ENCODE peak calls at places on chromosomes 2 and 18, in nine cellular contexts. E, A, R, P, D, H, T, U and J are unnamed samples.

GRCh38 chr18:14974576-14974975 is 226.6 kb downstream of the ANKRD30B start:
- DNase-seq in U (no peak), T (no peak), R (no peak), H (no peak), A (no peak), P (no peak), E (no peak), D (no peak), J (peak)

GRCh38 chr2:239009001-239009961 is 161.4 kb downstream of the TWIST2 start:
- DNase-seq in R (peak), P (peak), H (no peak), A (no peak), E (no peak), D (no peak), U (no peak), T (no peak), J (no peak)

GRCh38 chr2:201680743-201681142 is 17.7 kb downstream of the MPP4 start:
- DNase-seq in R (peak), H (no peak), E (peak), D (peak), U (peak), P (no peak), T (peak), A (no peak), J (peak)

GRCh38 chr18:7878265-7879173 is 311.4 kb downstream of the PTPRM start:
- DNase-seq in H (no peak), P (no peak), U (no peak), R (peak), T (peak), A (no peak), E (no peak), D (no peak), J (peak)

GRCh38 chr2:196233033-196233807 is 61.8 kb upstream of the STK17B start:
- DNase-seq in D (no peak), T (no peak), E (peak), P (peak), H (peak), U (peak), R (no peak), A (no peak), J (peak)

GRCh38 chr2:1494257-1494656 is 81.0 kb downstream of the TPO start:
- DNase-seq in R (no peak), E (no peak), P (no peak), H (no peak), D (no peak), A (no peak), U (no peak), T (no peak), J (no peak)

GRCh38 chr2:238517209-238517608 is 90.5 kb downstream of the ASB1 start:
- DNase-seq in A (no peak), P (no peak), D (no peak), H (no peak), E (no peak), T (no peak), R (no peak), U (no peak), J (no peak)

GRCh38 chr2:3349211-3349693 is 28.4 kb downstream of the EIPR1 start:
- DNase-seq in D (no peak), T (no peak), P (no peak), U (no peak), H (peak), A (no peak), R (no peak), E (no peak), J (no peak)

GRCh38 chr2:27093430-27094352 is 7.1 kb downstream of the KHK start:
- DNase-seq in P (no peak), R (no peak), A (no peak), U (no peak), D (no peak), E (no peak), H (no peak), T (no peak), J (no peak)

GRCh38 chr2:114350186-114350725 is 92.2 kb upstream of the DPP10 start:
- DNase-seq in D (no peak), H (no peak), T (no peak), R (no peak), P (peak), U (no peak), A (no peak), E (no peak), J (no peak)

GRCh38 chr2:39411186-39411944 is 25.7 kb downstream of the MAP4K3 start:
- DNase-seq in T (no peak), P (no peak), E (peak), U (peak), D (no peak), R (no peak), A (no peak), H (peak), J (peak)

GRCh38 chr2:232980683-232981082 is 32.4 kb downstream of the NGEF start:
- DNase-seq in H (no peak), D (no peak), T (no peak), A (no peak), R (no peak), E (no peak), P (no peak), U (no peak), J (peak)

GRCh38 chr2:29295843-29296242 is 180.6 kb downstream of the CLIP4 start:
- DNase-seq in P (no peak), R (peak), T (peak), E (no peak), A (no peak), H (no peak), U (peak), D (no peak), J (peak)

GRCh38 chr2:180980943-180981898 is 816 bp downstream of the UBE2E3 start:
- DNase-seq in P (peak), U (no peak), R (peak), A (no peak), H (peak), E (peak), T (peak), D (no peak), J (peak)

DNA sequence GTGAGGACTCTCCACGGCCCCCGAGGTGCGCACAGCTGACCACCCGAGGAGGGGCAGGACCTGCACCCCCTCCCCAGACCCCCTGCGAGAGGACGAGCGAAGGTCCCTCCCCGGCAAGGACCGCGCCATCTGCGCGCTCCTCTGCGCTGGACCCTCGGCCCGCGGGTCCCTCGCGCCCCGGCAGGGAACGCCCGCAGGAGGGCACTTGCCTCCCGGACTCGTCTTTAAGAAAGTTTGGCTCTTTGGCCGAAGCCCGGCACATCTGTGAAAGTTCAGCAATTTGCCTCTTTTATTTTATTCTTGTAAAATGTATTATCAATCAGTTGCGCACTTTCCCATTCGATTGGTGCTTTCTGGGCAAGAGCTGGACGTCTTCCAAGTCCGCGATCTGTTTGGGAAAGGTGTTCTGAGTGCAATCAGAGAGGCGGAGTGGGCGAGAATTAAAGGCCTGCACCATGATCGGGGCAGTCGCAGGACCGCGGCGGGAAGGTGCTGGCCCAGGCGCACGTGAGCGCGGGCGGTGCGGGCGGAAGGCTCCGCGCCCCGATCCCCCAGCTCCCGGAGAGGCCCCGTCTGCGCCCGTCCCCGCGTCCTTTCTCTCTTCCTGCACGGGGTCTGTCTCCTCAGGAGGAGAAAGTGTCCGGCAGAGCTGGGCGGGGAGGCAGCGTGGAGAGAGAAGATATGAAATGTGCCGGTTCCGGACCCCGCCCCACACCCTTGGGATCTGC is 1.6 kb upstream of the ALKAL2 start:
- DNase-seq in D (peak), H (peak), R (peak), A (no peak), E (peak), U (no peak), T (peak), P (no peak), J (peak)
- TF ChIP-seq EZH2 in D (no peak), H (peak), R (peak), A (no peak), E (peak), U (no peak), T (peak), P (no peak), J (peak)

DNA sequence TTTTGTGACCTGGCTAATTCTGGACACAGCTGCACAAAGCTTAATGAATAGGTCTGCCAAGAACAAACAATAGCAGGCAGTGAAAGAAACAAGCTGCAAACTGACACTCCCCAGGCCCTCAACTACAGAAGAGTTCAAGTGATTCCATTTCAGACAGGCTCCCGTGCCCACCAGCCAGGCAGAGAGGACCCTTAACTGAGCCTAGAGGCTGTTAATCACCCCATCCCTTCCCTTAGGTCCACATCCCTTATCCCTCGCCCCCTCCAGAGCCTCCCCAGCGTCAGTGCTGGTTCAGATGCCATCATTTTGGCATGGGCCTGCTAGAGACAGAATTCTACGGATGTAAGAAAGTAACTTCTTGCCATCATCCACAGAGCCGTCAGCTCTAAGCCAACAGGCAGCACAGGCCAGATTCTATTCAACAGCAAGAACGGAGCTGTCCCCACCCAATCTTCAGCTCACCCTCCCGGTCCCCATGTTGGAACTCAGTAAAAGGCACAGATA is 7.2 kb downstream of the CYB5A start:
- DNase-seq in H (no peak), T (peak), E (peak), P (no peak), D (no peak), U (no peak), A (no peak), R (no peak), J (no peak)
- H3K4me3 ChIP-seq in H (no peak), T (no peak), E (no peak), P (no peak), D (no peak), U (no peak), A (no peak), R (no peak), J (no peak)

GRCh38 chr18:59695551-59695950 is 1.7 kb downstream of the CCBE1 start:
- DNase-seq in E (no peak), H (no peak), P (no peak), D (no peak), T (no peak), U (no peak), A (no peak), R (no peak), J (peak)

GRCh38 chr18:59697236-59697932 is at the start of gene CCBE1:
- DNase-seq in P (no peak), A (no peak), T (peak), D (peak), U (peak), E (peak), H (peak), R (peak), J (peak)

GRCh38 chr18:59694824-59695223 is 2.4 kb downstream of the CCBE1 start:
- DNase-seq in A (no peak), H (no peak), D (no peak), T (no peak), E (peak), R (no peak), P (no peak), U (no peak), J (no peak)

GRCh38 chr18:59699061-59699460 is 1.8 kb upstream of the CCBE1 start:
- DNase-seq in H (no peak), D (no peak), U (no peak), E (peak), P (no peak), A (no peak), T (no peak), R (no peak), J (no peak)

DNA sequence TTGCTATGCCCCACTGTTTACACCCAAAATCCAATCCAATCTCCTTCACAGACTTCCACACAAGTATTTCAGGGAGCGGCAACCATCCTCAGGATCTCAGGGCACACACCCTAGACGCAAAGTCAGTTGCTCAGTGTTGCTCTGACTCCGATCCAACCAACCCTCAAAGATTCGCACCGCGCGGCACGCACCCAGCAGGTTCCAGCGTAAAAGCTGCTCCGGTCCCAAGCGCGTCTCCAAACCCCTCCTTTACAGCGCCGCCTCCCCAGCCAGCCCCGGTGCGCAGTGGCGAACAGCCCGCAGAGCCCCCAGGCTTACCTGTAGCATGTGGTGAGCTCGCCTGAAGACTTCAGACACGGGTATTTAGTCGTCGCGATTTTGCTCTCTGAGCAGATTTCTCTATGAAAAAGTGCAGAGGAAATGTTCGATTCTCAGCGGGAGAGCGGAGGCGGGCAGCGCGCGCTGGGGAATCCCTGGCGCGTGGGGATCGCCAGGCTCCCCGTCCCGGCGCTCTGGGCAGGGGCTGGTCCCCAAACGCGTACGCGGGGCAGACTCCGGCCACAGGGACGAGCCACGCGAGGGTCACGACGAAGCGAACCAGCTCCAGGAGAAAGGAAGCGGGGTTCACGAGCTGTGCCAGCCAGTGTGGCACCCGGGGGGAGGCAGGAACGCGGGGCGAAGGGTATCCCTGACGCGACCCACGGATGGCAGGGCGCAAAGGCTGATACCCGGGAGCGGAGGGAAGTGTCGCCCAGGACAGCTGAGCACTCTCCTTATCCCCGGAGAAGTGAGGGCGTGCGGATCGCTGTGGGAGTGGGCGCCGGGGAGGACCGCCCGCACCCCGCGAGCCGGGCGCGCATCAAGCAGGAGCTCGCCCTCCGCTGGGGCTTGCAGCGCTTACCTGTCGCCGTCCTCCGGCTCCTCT is 650 bp downstream of the CCBE1 start:
- DNase-seq in H (peak), T (peak), A (no peak), D (no peak), P (no peak), U (no peak), R (peak), E (peak), J (peak)
- TF ChIP-seq EZH2 in H (no peak), T (peak), A (no peak), D (no peak), P (no peak), U (no peak), R (peak), E (no peak), J (no peak)

GRCh38 chr2:84854835-84855234 is 26.0 kb downstream of the TRABD2A start:
- DNase-seq in H (no peak), R (no peak), P (no peak), E (no peak), A (no peak), D (no peak), U (no peak), T (no peak), J (no peak)
- H3K4me3 ChIP-seq in H (no peak), R (no peak), P (no peak), E (no peak), A (no peak), D (no peak), U (no peak), T (no peak), J (no peak)

DNA sequence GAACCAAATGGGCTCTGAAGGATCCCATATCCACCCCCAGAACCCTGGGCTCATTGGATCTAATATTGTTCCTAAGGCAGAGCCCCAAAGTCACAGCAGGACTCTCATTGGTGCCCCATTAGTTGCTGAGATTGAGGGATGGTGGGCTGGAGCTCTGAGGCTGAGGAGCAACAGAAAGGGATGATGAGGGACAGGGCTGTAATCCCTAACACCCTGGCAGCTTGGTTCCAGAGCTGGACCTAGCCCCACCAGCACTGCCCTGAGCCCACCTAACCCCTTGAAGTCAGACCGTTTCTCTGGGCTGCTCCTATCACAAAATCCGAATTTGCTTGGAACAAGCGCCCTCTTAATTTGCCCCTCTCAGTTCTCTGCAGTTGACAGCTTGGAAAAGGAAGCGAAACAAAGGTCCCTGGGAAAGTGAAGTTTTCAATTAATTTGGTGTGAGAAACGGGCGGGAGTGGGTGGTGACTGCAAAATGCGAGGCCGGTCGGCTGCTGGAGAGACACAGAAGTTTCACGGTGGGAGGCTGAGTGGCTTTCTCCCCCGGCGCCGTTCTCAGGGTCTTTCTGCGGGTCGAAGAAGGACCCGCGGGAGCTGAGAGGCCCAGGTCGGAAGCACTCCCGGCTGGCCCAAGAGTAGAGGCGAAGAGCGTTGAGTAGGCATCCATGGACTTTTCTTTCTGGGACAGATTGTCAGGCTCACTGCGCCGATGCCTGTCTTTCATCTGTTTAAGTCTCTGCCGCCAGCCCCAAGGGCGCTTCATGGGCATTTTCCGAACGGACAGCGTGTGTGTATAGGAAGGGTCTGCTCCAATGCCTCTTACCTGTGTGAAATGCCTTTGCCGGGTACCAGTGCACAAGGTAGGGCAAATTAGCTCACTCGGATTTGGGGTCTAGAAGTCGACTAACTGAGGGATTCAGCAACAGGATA is 927 bp upstream of the HOXD13 start:
- DNase-seq in E (no peak), P (no peak), H (no peak), T (no peak), U (no peak), D (no peak), A (no peak), R (peak), J (no peak)
- TF ChIP-seq EZH2 in E (peak), P (no peak), H (peak), T (peak), U (no peak), D (no peak), A (no peak), R (peak), J (no peak)